ENCODE peak calls at places on chromosomes 6 and 20, in four cellular contexts. B is WTC11, Q is K562, C is GM12878. X is an unnamed sample.

GRCh38 chr6:84776392-84776791 is 12.0 kb upstream of the TBX18 start:
- DNase-seq in Q (no peak), B (no peak), C (no peak), X (no peak)

GRCh38 chr6:33840064-33840926 is 36.5 kb upstream of the MLN start:
- DNase-seq in B (no peak), Q (peak; percentile 92), C (peak; percentile 51), X (peak; percentile 96)

GRCh38 chr6:7146079-7146828 is 38.5 kb downstream of the RREB1 start:
- DNase-seq in C (no peak), B (no peak), Q (no peak), X (peak; percentile 84)

GRCh38 chr20:43955244-43956191 is 40.9 kb downstream of the TOX2 start:
- DNase-seq in Q (no peak), C (peak; percentile 73), B (no peak), X (no peak)

GRCh38 chr6:2876210-2877056 is 26.7 kb downstream of the SERPINB9 start:
- DNase-seq in Q (no peak), B (peak; percentile 37), C (no peak), X (peak; percentile 100)

GRCh38 chr20:47125553-47126373 is 230.7 kb downstream of the ZMYND8 start:
- DNase-seq in Q (no peak), B (no peak), C (no peak), X (no peak)

GRCh38 chr6:135180458-135181332 is at the start of gene MYB:
- DNase-seq in B (peak; percentile 69), Q (peak; percentile 92), C (no peak), X (no peak)

GRCh38 chr6:106910999-106911949 is 63.3 kb downstream of the CD24 start:
- DNase-seq in Q (no peak), C (no peak), B (no peak), X (peak; percentile 89)

GRCh38 chr20:62352402-62353288 is 14.5 kb downstream of the LAMA5 start:
- DNase-seq in C (no peak), B (no peak), Q (no peak), X (no peak)

GRCh38 chr6:72245565-72245964 is 359.2 kb downstream of the RIMS1 start:
- DNase-seq in B (peak; percentile 15), C (no peak), Q (no peak), X (no peak)

GRCh38 chr6:39199976-39200375 is 29.3 kb downstream of the KCNK5 start:
- DNase-seq in Q (no peak), C (no peak), B (no peak), X (no peak)

GRCh38 chr20:9408422-9409300 is 105.7 kb upstream of the LAMP5 start:
- DNase-seq in Q (no peak), B (no peak), C (no peak), X (no peak)

GRCh38 chr6:102381203-102381602 is 987.7 kb downstream of the GRIK2 start:
- DNase-seq in B (no peak), C (no peak), Q (no peak), X (no peak)

GRCh38 chr20:22775256-22775655 is 190.9 kb upstream of the FOXA2 start:
- DNase-seq in B (no peak), C (no peak), Q (no peak), X (no peak)

GRCh38 chr6:26149240-26149639 is 62.0 kb downstream of the HFE start:
- DNase-seq in Q (no peak), C (no peak), B (no peak), X (no peak)

GRCh38 chr6:10151144-10151915 is 263.5 kb downstream of the TFAP2A start:
- DNase-seq in B (no peak), C (no peak), Q (no peak), X (no peak)

GRCh38 chr20:59073582-59073981 is 31.0 kb upstream of the PRELID3B start:
- DNase-seq in B (no peak), Q (no peak), C (no peak), X (no peak)

GRCh38 chr6:93266418-93266817 is 152.9 kb downstream of the EPHA7 start:
- DNase-seq in Q (no peak), C (no peak), B (no peak), X (no peak)

GRCh38 chr6:162032620-162033019 is 694.9 kb downstream of the PRKN start:
- DNase-seq in Q (no peak), C (no peak), B (no peak), X (no peak)

GRCh38 chr20:1941226-1941625 is 46.0 kb downstream of the SIRPA start:
- DNase-seq in B (no peak), Q (no peak), C (no peak), X (no peak)

GRCh38 chr6:108165714-108166663 is at the start of gene NR2E1:
- DNase-seq in B (peak; percentile 71), Q (no peak), C (no peak), X (no peak)
- TF ChIP-seq ETV6 in B (no peak), Q (no peak), C (no peak), X (no peak)

GRCh38 chr6:35415065-35415880 is 36.9 kb upstream of the FANCE start:
- DNase-seq in C (no peak), B (peak; percentile 64), Q (peak; percentile 69), X (peak; percentile 99)
- TF ChIP-seq ETV6 in C (no peak), B (no peak), Q (no peak), X (no peak)

DNA sequence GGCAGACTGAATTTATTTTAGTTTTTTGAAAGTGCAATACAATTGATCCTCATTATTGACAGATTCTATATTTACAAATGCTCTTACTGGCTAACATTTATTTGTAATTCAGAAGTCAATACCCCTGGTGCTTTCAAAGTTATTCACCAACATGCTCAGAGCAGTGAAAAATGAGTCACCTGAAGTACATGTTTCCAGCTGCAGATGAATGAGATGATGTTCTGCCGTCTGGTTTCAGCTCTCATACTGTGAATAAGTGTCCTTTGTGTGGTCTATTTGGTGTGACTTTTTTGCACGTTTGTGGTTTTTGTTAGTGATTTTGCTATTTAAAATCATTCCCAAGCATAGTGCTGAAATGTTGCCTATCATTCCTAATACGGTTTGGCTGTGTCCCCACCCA is 22.3 kb upstream of the EYA4 start:
- DNase-seq in Q (no peak), B (no peak), C (no peak), X (no peak)
- TF ChIP-seq ETV6 in Q (no peak), B (no peak), C (no peak), X (no peak)

DNA sequence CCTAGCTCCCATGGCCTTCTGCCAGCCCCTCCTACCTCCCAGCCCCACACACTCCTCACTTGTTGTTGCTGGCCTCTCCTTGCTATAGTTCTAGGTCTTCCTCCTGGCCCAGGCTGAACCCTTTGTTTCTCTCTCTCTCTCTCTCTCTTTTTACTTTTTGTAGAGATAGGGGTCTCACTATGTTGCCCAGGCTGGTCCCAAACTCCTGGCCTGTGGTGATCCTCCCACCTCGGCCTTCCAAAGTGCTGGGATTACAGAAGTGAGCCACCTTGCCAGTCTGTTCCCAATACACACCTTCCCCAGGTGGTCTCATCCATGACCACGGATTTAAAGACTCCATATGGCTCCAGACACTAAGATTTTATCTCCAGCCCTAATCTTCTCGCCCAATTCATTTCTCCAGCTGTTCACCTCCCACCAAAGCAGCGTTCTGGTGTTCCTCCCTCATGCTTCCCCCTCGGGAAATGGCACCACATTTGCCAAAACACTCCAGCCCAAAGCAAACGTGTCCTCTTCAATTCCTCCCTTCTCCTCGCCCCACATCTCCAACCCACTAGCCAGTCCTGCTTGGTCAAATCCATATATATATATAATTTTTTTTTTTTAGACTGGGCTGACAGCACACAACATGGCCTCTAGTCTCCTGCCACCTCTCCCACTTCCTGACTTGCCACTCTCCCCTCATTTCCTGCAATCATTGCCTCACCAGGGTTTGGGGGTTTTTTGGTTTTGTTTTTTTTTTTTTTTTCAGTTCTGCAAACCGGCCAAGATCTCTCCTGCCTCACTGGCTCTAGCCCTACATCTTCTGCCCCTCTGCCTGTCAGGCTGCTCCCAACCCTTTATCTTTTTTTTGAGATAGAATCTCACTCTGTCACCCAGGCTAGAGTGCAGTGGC is 104.4 kb downstream of the NCR2 start:
- DNase-seq in Q (no peak), C (peak; percentile 67), B (no peak), X (no peak)
- TF ChIP-seq ETV6 in Q (no peak), C (no peak), B (no peak), X (no peak)